ENCODE peak calls at places on chromosomes 5 and 9, in eight cellular contexts. One of them, this sample, is unnamed.

GRCh38 chr5:134175874-134176522 is 752 bp downstream of the SKP1 start:
- DNase-seq in dermis microvascular lymphatic vessel endothelial cell: peak; percentile 10
- DNase-seq in activated naive CD8-positive, alpha-beta T cell treated with anti-CD3 and anti-CD28 coated beads for 36 hours: no peak
- DNase-seq in NCI-H2029: peak; percentile 12
- DNase-seq in smooth muscle cell of the brain vasculature: no peak
- DNase-seq in activated CD4-positive, CD25-positive, alpha-beta regulatory T cell: no peak
- DNase-seq in coronary artery: no peak
- DNase-seq in A549: peak; percentile 22
- DNase-seq in this sample: peak; percentile 68

GRCh38 chr5:8340739-8341344 is 471.9 kb downstream of the MTRR start:
- DNase-seq in NCI-H2029: peak; percentile 6
- DNase-seq in A549: peak; percentile 4
- DNase-seq in smooth muscle cell of the brain vasculature: no peak
- DNase-seq in coronary artery: no peak
- DNase-seq in activated CD4-positive, CD25-positive, alpha-beta regulatory T cell: no peak
- DNase-seq in dermis microvascular lymphatic vessel endothelial cell: no peak
- DNase-seq in activated naive CD8-positive, alpha-beta T cell treated with anti-CD3 and anti-CD28 coated beads for 36 hours: no peak
- DNase-seq in this sample: no peak

GRCh38 chr5:149063017-149063687 is at the start of gene SH3TC2:
- DNase-seq in activated naive CD8-positive, alpha-beta T cell treated with anti-CD3 and anti-CD28 coated beads for 36 hours: no peak
- DNase-seq in dermis microvascular lymphatic vessel endothelial cell: no peak
- DNase-seq in coronary artery: no peak
- DNase-seq in activated CD4-positive, CD25-positive, alpha-beta regulatory T cell: no peak
- DNase-seq in smooth muscle cell of the brain vasculature: no peak
- DNase-seq in A549: peak; percentile 20
- DNase-seq in NCI-H2029: no peak
- DNase-seq in this sample: peak; percentile 70

GRCh38 chr5:180207593-180207992 is 1.4 kb downstream of the RASGEF1C start:
- DNase-seq in activated CD4-positive, CD25-positive, alpha-beta regulatory T cell: no peak
- DNase-seq in A549: no peak
- DNase-seq in activated naive CD8-positive, alpha-beta T cell treated with anti-CD3 and anti-CD28 coated beads for 36 hours: no peak
- DNase-seq in coronary artery: no peak
- DNase-seq in dermis microvascular lymphatic vessel endothelial cell: no peak
- DNase-seq in smooth muscle cell of the brain vasculature: no peak
- DNase-seq in NCI-H2029: no peak
- DNase-seq in this sample: no peak

GRCh38 chr9:37466037-37466709 is 923 bp upstream of the ZBTB5 start:
- DNase-seq in activated naive CD8-positive, alpha-beta T cell treated with anti-CD3 and anti-CD28 coated beads for 36 hours: peak; percentile 30
- DNase-seq in NCI-H2029: peak; percentile 44
- DNase-seq in activated CD4-positive, CD25-positive, alpha-beta regulatory T cell: no peak
- DNase-seq in smooth muscle cell of the brain vasculature: peak; percentile 57
- DNase-seq in A549: peak; percentile 93
- DNase-seq in coronary artery: peak; percentile 89
- DNase-seq in dermis microvascular lymphatic vessel endothelial cell: no peak
- DNase-seq in this sample: peak; percentile 94

GRCh38 chr5:147961208-147961749 is 54.9 kb upstream of the C5orf46 start:
- DNase-seq in coronary artery: no peak
- DNase-seq in smooth muscle cell of the brain vasculature: no peak
- DNase-seq in activated CD4-positive, CD25-positive, alpha-beta regulatory T cell: no peak
- DNase-seq in A549: no peak
- DNase-seq in dermis microvascular lymphatic vessel endothelial cell: no peak
- DNase-seq in activated naive CD8-positive, alpha-beta T cell treated with anti-CD3 and anti-CD28 coated beads for 36 hours: no peak
- DNase-seq in NCI-H2029: no peak
- DNase-seq in this sample: no peak

GRCh38 chr9:72675586-72675985 is 154.2 kb downstream of the TMC1 start:
- DNase-seq in coronary artery: no peak
- DNase-seq in A549: peak; percentile 10
- DNase-seq in NCI-H2029: no peak
- DNase-seq in activated CD4-positive, CD25-positive, alpha-beta regulatory T cell: no peak
- DNase-seq in dermis microvascular lymphatic vessel endothelial cell: no peak
- DNase-seq in activated naive CD8-positive, alpha-beta T cell treated with anti-CD3 and anti-CD28 coated beads for 36 hours: no peak
- DNase-seq in smooth muscle cell of the brain vasculature: no peak
- DNase-seq in this sample: no peak

GRCh38 chr5:148807845-148808244 is 18.6 kb upstream of the ADRB2 start:
- DNase-seq in smooth muscle cell of the brain vasculature: no peak
- DNase-seq in dermis microvascular lymphatic vessel endothelial cell: no peak
- DNase-seq in NCI-H2029: no peak
- DNase-seq in activated CD4-positive, CD25-positive, alpha-beta regulatory T cell: no peak
- DNase-seq in activated naive CD8-positive, alpha-beta T cell treated with anti-CD3 and anti-CD28 coated beads for 36 hours: no peak
- DNase-seq in A549: no peak
- DNase-seq in coronary artery: no peak
- DNase-seq in this sample: no peak

GRCh38 chr5:180135128-180135955 is 63.8 kb upstream of the RNF130 start:
- DNase-seq in smooth muscle cell of the brain vasculature: no peak
- DNase-seq in coronary artery: peak; percentile 57
- DNase-seq in activated naive CD8-positive, alpha-beta T cell treated with anti-CD3 and anti-CD28 coated beads for 36 hours: peak; percentile 47
- DNase-seq in NCI-H2029: no peak
- DNase-seq in A549: no peak
- DNase-seq in dermis microvascular lymphatic vessel endothelial cell: no peak
- DNase-seq in activated CD4-positive, CD25-positive, alpha-beta regulatory T cell: no peak
- DNase-seq in this sample: peak; percentile 53

GRCh38 chr5:172778223-172778814 is 7.3 kb upstream of the DUSP1 start:
- DNase-seq in activated CD4-positive, CD25-positive, alpha-beta regulatory T cell: no peak
- DNase-seq in coronary artery: no peak
- DNase-seq in NCI-H2029: no peak
- DNase-seq in activated naive CD8-positive, alpha-beta T cell treated with anti-CD3 and anti-CD28 coated beads for 36 hours: no peak
- DNase-seq in A549: peak; percentile 82
- DNase-seq in dermis microvascular lymphatic vessel endothelial cell: peak; percentile 21
- DNase-seq in smooth muscle cell of the brain vasculature: peak; percentile 69
- DNase-seq in this sample: peak; percentile 80

GRCh38 chr5:83955916-83956315 is 235.3 kb upstream of the HAPLN1 start:
- DNase-seq in activated naive CD8-positive, alpha-beta T cell treated with anti-CD3 and anti-CD28 coated beads for 36 hours: no peak
- DNase-seq in NCI-H2029: no peak
- DNase-seq in A549: no peak
- DNase-seq in smooth muscle cell of the brain vasculature: peak; percentile 7
- DNase-seq in activated CD4-positive, CD25-positive, alpha-beta regulatory T cell: no peak
- DNase-seq in coronary artery: no peak
- DNase-seq in dermis microvascular lymphatic vessel endothelial cell: no peak
- DNase-seq in this sample: no peak

GRCh38 chr9:95110956-95111525 is 206.5 kb downstream of the FANCC start:
- DNase-seq in activated CD4-positive, CD25-positive, alpha-beta regulatory T cell: no peak
- DNase-seq in dermis microvascular lymphatic vessel endothelial cell: no peak
- DNase-seq in activated naive CD8-positive, alpha-beta T cell treated with anti-CD3 and anti-CD28 coated beads for 36 hours: no peak
- DNase-seq in coronary artery: no peak
- DNase-seq in NCI-H2029: no peak
- DNase-seq in smooth muscle cell of the brain vasculature: no peak
- DNase-seq in A549: no peak
- DNase-seq in this sample: peak; percentile 58

GRCh38 chr5:110880413-110880812 is 141.6 kb downstream of the SLC25A46 start:
- DNase-seq in A549: no peak
- DNase-seq in activated CD4-positive, CD25-positive, alpha-beta regulatory T cell: no peak
- DNase-seq in smooth muscle cell of the brain vasculature: no peak
- DNase-seq in activated naive CD8-positive, alpha-beta T cell treated with anti-CD3 and anti-CD28 coated beads for 36 hours: no peak
- DNase-seq in dermis microvascular lymphatic vessel endothelial cell: no peak
- DNase-seq in coronary artery: no peak
- DNase-seq in NCI-H2029: no peak
- DNase-seq in this sample: peak; percentile 56

GRCh38 chr5:85703296-85703695 is 914.4 kb upstream of the COX7C start:
- DNase-seq in A549: no peak
- DNase-seq in smooth muscle cell of the brain vasculature: no peak
- DNase-seq in dermis microvascular lymphatic vessel endothelial cell: no peak
- DNase-seq in activated naive CD8-positive, alpha-beta T cell treated with anti-CD3 and anti-CD28 coated beads for 36 hours: no peak
- DNase-seq in NCI-H2029: no peak
- DNase-seq in coronary artery: no peak
- DNase-seq in activated CD4-positive, CD25-positive, alpha-beta regulatory T cell: no peak
- DNase-seq in this sample: no peak

GRCh38 chr5:54362992-54363630 is 52.7 kb upstream of the ARL15 start:
- DNase-seq in activated naive CD8-positive, alpha-beta T cell treated with anti-CD3 and anti-CD28 coated beads for 36 hours: no peak
- DNase-seq in smooth muscle cell of the brain vasculature: no peak
- DNase-seq in activated CD4-positive, CD25-positive, alpha-beta regulatory T cell: no peak
- DNase-seq in A549: no peak
- DNase-seq in coronary artery: no peak
- DNase-seq in NCI-H2029: no peak
- DNase-seq in dermis microvascular lymphatic vessel endothelial cell: no peak
- DNase-seq in this sample: no peak

GRCh38 chr5:75545131-75545530 is 33.4 kb downstream of the POLK start:
- DNase-seq in activated naive CD8-positive, alpha-beta T cell treated with anti-CD3 and anti-CD28 coated beads for 36 hours: no peak
- DNase-seq in A549: no peak
- DNase-seq in coronary artery: no peak
- DNase-seq in smooth muscle cell of the brain vasculature: no peak
- DNase-seq in NCI-H2029: no peak
- DNase-seq in dermis microvascular lymphatic vessel endothelial cell: no peak
- DNase-seq in activated CD4-positive, CD25-positive, alpha-beta regulatory T cell: no peak
- DNase-seq in this sample: no peak

GRCh38 chr9:123928471-123929176 is 1.3 kb downstream of the DENND1A start:
- DNase-seq in coronary artery: peak; percentile 9
- DNase-seq in NCI-H2029: no peak
- DNase-seq in smooth muscle cell of the brain vasculature: no peak
- DNase-seq in dermis microvascular lymphatic vessel endothelial cell: no peak
- DNase-seq in activated naive CD8-positive, alpha-beta T cell treated with anti-CD3 and anti-CD28 coated beads for 36 hours: peak; percentile 16
- DNase-seq in activated CD4-positive, CD25-positive, alpha-beta regulatory T cell: no peak
- DNase-seq in A549: no peak
- DNase-seq in this sample: no peak

GRCh38 chr9:13361076-13361475 is 81.6 kb upstream of the MPDZ start:
- DNase-seq in smooth muscle cell of the brain vasculature: no peak
- DNase-seq in coronary artery: no peak
- DNase-seq in activated CD4-positive, CD25-positive, alpha-beta regulatory T cell: no peak
- DNase-seq in dermis microvascular lymphatic vessel endothelial cell: no peak
- DNase-seq in NCI-H2029: no peak
- DNase-seq in A549: no peak
- DNase-seq in activated naive CD8-positive, alpha-beta T cell treated with anti-CD3 and anti-CD28 coated beads for 36 hours: no peak
- DNase-seq in this sample: no peak

GRCh38 chr5:123033157-123033671 is 3.3 kb downstream of the PPIC start:
- DNase-seq in smooth muscle cell of the brain vasculature: no peak
- DNase-seq in activated CD4-positive, CD25-positive, alpha-beta regulatory T cell: no peak
- DNase-seq in activated naive CD8-positive, alpha-beta T cell treated with anti-CD3 and anti-CD28 coated beads for 36 hours: no peak
- DNase-seq in dermis microvascular lymphatic vessel endothelial cell: no peak
- DNase-seq in A549: no peak
- DNase-seq in NCI-H2029: peak; percentile 83
- DNase-seq in coronary artery: no peak
- DNase-seq in this sample: no peak

GRCh38 chr5:14216902-14217301 is 73.8 kb downstream of the TRIO start:
- DNase-seq in activated CD4-positive, CD25-positive, alpha-beta regulatory T cell: no peak
- DNase-seq in activated naive CD8-positive, alpha-beta T cell treated with anti-CD3 and anti-CD28 coated beads for 36 hours: no peak
- DNase-seq in smooth muscle cell of the brain vasculature: no peak
- DNase-seq in A549: no peak
- DNase-seq in NCI-H2029: no peak
- DNase-seq in coronary artery: no peak
- DNase-seq in dermis microvascular lymphatic vessel endothelial cell: no peak
- DNase-seq in this sample: no peak

GRCh38 chr5:148033138-148033537 is 30.6 kb upstream of the SPINK5 start:
- DNase-seq in activated naive CD8-positive, alpha-beta T cell treated with anti-CD3 and anti-CD28 coated beads for 36 hours: no peak
- DNase-seq in activated CD4-positive, CD25-positive, alpha-beta regulatory T cell: no peak
- DNase-seq in coronary artery: no peak
- DNase-seq in dermis microvascular lymphatic vessel endothelial cell: no peak
- DNase-seq in NCI-H2029: no peak
- DNase-seq in A549: peak; percentile 4
- DNase-seq in smooth muscle cell of the brain vasculature: no peak
- DNase-seq in this sample: no peak

GRCh38 chr9:1969898-1970297 is 45.2 kb upstream of the SMARCA2 start:
- DNase-seq in coronary artery: no peak
- DNase-seq in smooth muscle cell of the brain vasculature: no peak
- DNase-seq in NCI-H2029: no peak
- DNase-seq in activated naive CD8-positive, alpha-beta T cell treated with anti-CD3 and anti-CD28 coated beads for 36 hours: no peak
- DNase-seq in A549: no peak
- DNase-seq in activated CD4-positive, CD25-positive, alpha-beta regulatory T cell: no peak
- DNase-seq in dermis microvascular lymphatic vessel endothelial cell: no peak
- DNase-seq in this sample: no peak

GRCh38 chr5:142280066-142281011 is 44.5 kb downstream of the SPRY4 start:
- DNase-seq in activated CD4-positive, CD25-positive, alpha-beta regulatory T cell: no peak
- DNase-seq in coronary artery: peak; percentile 93
- DNase-seq in activated naive CD8-positive, alpha-beta T cell treated with anti-CD3 and anti-CD28 coated beads for 36 hours: no peak
- DNase-seq in A549: no peak
- DNase-seq in smooth muscle cell of the brain vasculature: peak; percentile 79
- DNase-seq in NCI-H2029: no peak
- DNase-seq in dermis microvascular lymphatic vessel endothelial cell: peak; percentile 93
- DNase-seq in this sample: no peak

GRCh38 chr9:126860757-126861466 is 473 bp downstream of the ZBTB34 start:
- DNase-seq in activated CD4-positive, CD25-positive, alpha-beta regulatory T cell: peak; percentile 6
- DNase-seq in A549: no peak
- DNase-seq in activated naive CD8-positive, alpha-beta T cell treated with anti-CD3 and anti-CD28 coated beads for 36 hours: peak; percentile 29
- DNase-seq in smooth muscle cell of the brain vasculature: no peak
- DNase-seq in coronary artery: no peak
- DNase-seq in dermis microvascular lymphatic vessel endothelial cell: no peak
- DNase-seq in NCI-H2029: no peak
- DNase-seq in this sample: no peak

GRCh38 chr9:135471751-135472640 is 7.6 kb upstream of the PPP1R26 start:
- DNase-seq in smooth muscle cell of the brain vasculature: no peak
- DNase-seq in activated CD4-positive, CD25-positive, alpha-beta regulatory T cell: no peak
- DNase-seq in coronary artery: no peak
- DNase-seq in A549: no peak
- DNase-seq in activated naive CD8-positive, alpha-beta T cell treated with anti-CD3 and anti-CD28 coated beads for 36 hours: no peak
- DNase-seq in dermis microvascular lymphatic vessel endothelial cell: no peak
- DNase-seq in NCI-H2029: no peak
- DNase-seq in this sample: no peak

GRCh38 chr9:114302727-114303126 is 20.2 kb upstream of the ORM1 start:
- DNase-seq in activated naive CD8-positive, alpha-beta T cell treated with anti-CD3 and anti-CD28 coated beads for 36 hours: no peak
- DNase-seq in coronary artery: peak; percentile 65
- DNase-seq in smooth muscle cell of the brain vasculature: no peak
- DNase-seq in activated CD4-positive, CD25-positive, alpha-beta regulatory T cell: no peak
- DNase-seq in NCI-H2029: no peak
- DNase-seq in dermis microvascular lymphatic vessel endothelial cell: no peak
- DNase-seq in A549: no peak
- DNase-seq in this sample: peak; percentile 22

GRCh38 chr5:156523607-156524006 is 196.6 kb downstream of the SGCD start:
- DNase-seq in NCI-H2029: no peak
- DNase-seq in activated naive CD8-positive, alpha-beta T cell treated with anti-CD3 and anti-CD28 coated beads for 36 hours: no peak
- DNase-seq in smooth muscle cell of the brain vasculature: no peak
- DNase-seq in activated CD4-positive, CD25-positive, alpha-beta regulatory T cell: no peak
- DNase-seq in dermis microvascular lymphatic vessel endothelial cell: no peak
- DNase-seq in coronary artery: no peak
- DNase-seq in A549: no peak
- DNase-seq in this sample: no peak

GRCh38 chr5:6734243-6734695 is 21.0 kb downstream of the TENT4A start:
- DNase-seq in dermis microvascular lymphatic vessel endothelial cell: no peak
- DNase-seq in activated CD4-positive, CD25-positive, alpha-beta regulatory T cell: no peak
- DNase-seq in smooth muscle cell of the brain vasculature: no peak
- DNase-seq in activated naive CD8-positive, alpha-beta T cell treated with anti-CD3 and anti-CD28 coated beads for 36 hours: no peak
- DNase-seq in A549: no peak
- DNase-seq in NCI-H2029: no peak
- DNase-seq in coronary artery: peak; percentile 62
- DNase-seq in this sample: peak; percentile 72

GRCh38 chr9:121308765-121309164 is 40.8 kb downstream of the GSN start:
- DNase-seq in activated naive CD8-positive, alpha-beta T cell treated with anti-CD3 and anti-CD28 coated beads for 36 hours: no peak
- DNase-seq in smooth muscle cell of the brain vasculature: no peak
- DNase-seq in coronary artery: no peak
- DNase-seq in dermis microvascular lymphatic vessel endothelial cell: no peak
- DNase-seq in activated CD4-positive, CD25-positive, alpha-beta regulatory T cell: no peak
- DNase-seq in NCI-H2029: no peak
- DNase-seq in A549: no peak
- DNase-seq in this sample: no peak